ENCODE peak calls at places on chromosomes 12 and 14, in six cellular contexts. S, M, H, K, O and X are unnamed samples.

GRCh38 chr12:123834845-123835244 is 72.7 kb downstream of the DNAH10 start:
- DNase-seq in S (no peak), M (no peak), H (no peak), K (no peak), O (no peak), X (no peak)

GRCh38 chr14:105162374-105162979 is 6.1 kb downstream of the JAG2 start:
- DNase-seq in S (no peak), M (no peak), H (no peak), K (no peak), O (no peak), X (no peak)

GRCh38 chr12:8609061-8609570 is 3.5 kb downstream of the AICDA start:
- DNase-seq in S (peak; percentile 50), M (no peak), H (no peak), K (peak; percentile 56), O (no peak), X (no peak)

GRCh38 chr12:43325786-43326185 is 226.2 kb downstream of the ADAMTS20 start:
- DNase-seq in S (no peak), M (no peak), H (no peak), K (no peak), O (no peak), X (no peak)

GRCh38 chr14:60721331-60722162 is 2.6 kb downstream of the SIX4 start:
- DNase-seq in S (peak; percentile 71), M (peak; percentile 24), H (no peak), K (peak; percentile 82), O (peak; percentile 76), X (peak; percentile 68)

GRCh38 chr12:52082026-52082667 is 2.6 kb downstream of the SMIM41 start:
- DNase-seq in S (peak; percentile 41), M (no peak), H (peak; percentile 51), K (peak; percentile 32), O (peak; percentile 71), X (peak; percentile 83)

GRCh38 chr14:62097072-62097471 is 334.9 kb downstream of the SNAPC1 start:
- DNase-seq in S (no peak), M (no peak), H (no peak), K (no peak), O (no peak), X (no peak)

GRCh38 chr12:60693019-60693626 is 1097.3 kb downstream of the SLC16A7 start:
- DNase-seq in S (no peak), M (no peak), H (no peak), K (no peak), O (no peak), X (no peak)

GRCh38 chr14:90849787-90850444 is 33.7 kb upstream of the TTC7B start:
- DNase-seq in S (no peak), M (no peak), H (no peak), K (no peak), O (no peak), X (no peak)

GRCh38 chr12:106953352-106954260 is 2.1 kb upstream of the TMEM263 start:
- DNase-seq in S (no peak), M (no peak), H (no peak), K (no peak), O (no peak), X (no peak)

GRCh38 chr14:34930591-34931069 is 52.2 kb upstream of the SRP54 start:
- DNase-seq in S (no peak), M (no peak), H (no peak), K (no peak), O (no peak), X (no peak)

GRCh38 chr12:58262796-58263195 is 321.4 kb downstream of the ATP23 start:
- DNase-seq in S (no peak), M (no peak), H (no peak), K (no peak), O (no peak), X (no peak)

DNA sequence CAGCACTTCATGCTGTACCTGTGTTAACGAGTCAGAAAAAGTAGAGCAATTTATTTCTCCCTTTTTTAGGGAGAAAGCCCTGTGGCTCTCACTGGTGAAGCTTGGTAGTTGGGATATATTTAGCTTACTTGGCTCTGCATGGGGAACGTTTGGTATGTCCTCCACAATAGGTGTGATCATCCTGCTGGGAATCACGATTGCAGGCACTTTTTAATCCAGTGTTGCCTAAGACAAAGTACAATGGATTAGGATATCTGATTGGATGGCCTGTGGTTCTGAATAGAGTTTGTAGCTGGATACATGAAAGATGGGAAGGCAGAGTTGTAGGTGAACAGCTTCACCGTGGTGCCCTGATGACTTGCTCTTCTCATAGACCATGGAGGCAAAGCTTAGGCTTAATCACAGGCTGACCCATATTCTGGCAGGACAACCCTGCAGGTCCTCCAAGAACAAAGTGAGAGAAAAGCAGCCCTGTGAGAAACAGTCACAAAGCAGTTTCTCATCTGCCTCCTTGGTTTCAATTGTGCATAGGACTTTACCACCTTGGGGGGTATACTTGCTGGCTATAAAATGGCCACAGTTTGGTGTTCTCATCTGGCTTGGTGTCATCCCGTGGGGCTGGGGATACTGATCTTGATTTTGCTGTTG is 7.5 kb downstream of the RESF1 start:
- DNase-seq in S (no peak), M (no peak), H (no peak), K (peak; percentile 53), O (no peak), X (no peak)
- H3K27ac ChIP-seq in S (no peak overlapping the region), M (no peak overlapping the region), H (peak overlapping the region; percentile 45), K (peak overlapping the region; percentile 84), O (no peak overlapping the region), X (no peak overlapping the region)

GRCh38 chr12:114701104-114701414 is 17.1 kb upstream of the TBX3 start:
- DNase-seq in S (no peak), M (no peak), H (no peak), K (peak; percentile 40), O (no peak), X (no peak)
- H3K4me1 ChIP-seq in S (peaks cover 6% of the 10 kb centered on the region), M (no peaks in the 10 kb centered on the region), H (peaks cover 26% of the 10 kb centered on the region), K (peaks cover 24% of the 10 kb centered on the region), O (no peaks in the 10 kb centered on the region), X (peaks cover 18% of the 10 kb centered on the region)

GRCh38 chr14:76773956-76774355 is 12.7 kb downstream of the VASH1 start:
- DNase-seq in S (peak; percentile 24), M (peak; percentile 11), H (no peak), K (no peak), O (no peak), X (peak; percentile 60)

GRCh38 chr14:76770521-76771431 is 9.5 kb downstream of the VASH1 start:
- DNase-seq in S (peak; percentile 22), M (peak; percentile 13), H (no peak), K (no peak), O (peak; percentile 43), X (peak; percentile 19)

GRCh38 chr14:76773188-76773885 is 12.1 kb downstream of the VASH1 start:
- DNase-seq in S (peak; percentile 25), M (peak; percentile 26), H (peak; percentile 66), K (no peak), O (peak; percentile 81), X (peak; percentile 83)

GRCh38 chr14:76771432-76771980 is 10.2 kb downstream of the VASH1 start:
- DNase-seq in S (peak; percentile 23), M (peak; percentile 6), H (no peak), K (no peak), O (no peak), X (peak; percentile 43)

GRCh38 chr14:76772300-76773187 is 11.3 kb downstream of the VASH1 start:
- DNase-seq in S (peak; percentile 78), M (peak; percentile 20), H (peak; percentile 60), K (peak; percentile 42), O (peak; percentile 87), X (peak; percentile 66)
- H3K27ac ChIP-seq in S (no peak overlapping the region), M (no peak overlapping the region), H (peak overlapping the region; percentile 81), K (no peak overlapping the region), O (peak overlapping the region; percentile 79), X (peak overlapping the region; percentile 60)

GRCh38 chr12:6934110-6934509 is 6.4 kb downstream of the ATN1 start:
- DNase-seq in S (no peak), M (peak; percentile 68), H (peak; percentile 54), K (no peak), O (no peak), X (no peak)
- H3K4me1 ChIP-seq in S (no peaks in the 10 kb centered on the region), M (peaks cover 9% of the 10 kb centered on the region), H (peaks cover 96% of the 10 kb centered on the region), K (peaks cover 24% of the 10 kb centered on the region), O (peaks cover 64% of the 10 kb centered on the region), X (peaks cover 83% of the 10 kb centered on the region)

DNA sequence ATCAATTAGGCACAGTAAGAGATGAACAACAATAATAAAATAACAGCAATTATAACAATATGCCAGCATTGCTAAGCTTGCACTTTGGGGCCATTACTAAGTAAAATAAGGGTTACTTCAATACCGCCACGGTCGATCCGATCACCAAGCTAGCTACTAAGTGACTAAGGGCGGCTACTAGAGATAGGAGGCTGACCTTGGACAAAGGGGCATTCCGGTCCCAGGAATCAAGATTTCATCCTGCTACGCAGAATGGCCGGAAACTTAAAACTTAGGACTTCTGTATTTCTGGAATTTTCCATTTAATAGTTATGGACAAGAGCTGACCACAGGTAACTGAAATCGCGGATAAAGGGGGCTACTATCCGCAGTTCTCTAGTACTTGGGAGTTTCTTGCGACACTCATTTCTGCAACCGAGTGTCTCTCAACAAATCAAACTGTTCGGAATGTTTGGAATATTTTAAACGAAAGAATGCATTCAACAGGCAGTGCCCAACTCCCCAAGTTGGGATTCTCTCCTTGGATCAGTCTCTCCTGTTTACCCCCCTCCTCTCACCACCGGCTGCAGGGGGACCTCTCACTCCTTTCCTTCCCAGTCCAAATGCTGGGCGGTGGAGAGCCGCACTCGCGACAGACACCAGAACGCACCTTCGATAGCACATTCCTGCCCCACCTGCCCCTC is 648 bp downstream of the HEBP1 start:
- DNase-seq in S (no peak), M (peak; percentile 40), H (no peak), K (peak; percentile 64), O (no peak), X (no peak)
- H3K27ac ChIP-seq in S (no peak overlapping the region), M (no peak overlapping the region), H (peak overlapping the region; percentile 92), K (no peak overlapping the region), O (peak overlapping the region; percentile 87), X (peak overlapping the region; percentile 91)

DNA sequence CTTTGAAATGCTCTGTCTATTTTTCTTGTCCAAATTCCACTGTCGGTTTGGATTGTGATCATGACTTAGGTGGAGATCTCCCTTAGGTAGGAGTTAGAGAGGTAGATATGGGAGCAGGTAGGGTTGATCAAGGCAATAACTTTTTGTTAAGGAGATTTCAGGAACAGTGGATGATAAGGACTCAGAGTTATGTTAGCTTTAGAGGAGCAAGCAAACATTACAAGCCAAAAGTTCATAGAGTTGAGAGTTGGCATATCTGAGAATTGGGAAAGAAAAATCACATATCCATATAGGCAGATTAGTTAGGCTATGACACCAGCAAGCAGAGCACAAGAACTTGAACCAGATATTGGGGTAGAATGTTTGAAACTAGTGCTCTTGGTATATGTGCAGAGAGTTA is 43.1 kb upstream of the C12orf75 start:
- DNase-seq in S (no peak), M (no peak), H (no peak), K (no peak), O (no peak), X (no peak)
- H3K4me1 ChIP-seq in S (no peaks in the 10 kb centered on the region), M (no peaks in the 10 kb centered on the region), H (no peaks in the 10 kb centered on the region), K (no peaks in the 10 kb centered on the region), O (no peaks in the 10 kb centered on the region), X (no peaks in the 10 kb centered on the region)

GRCh38 chr12:114683709-114684097 is 272 bp downstream of the TBX3 start:
- DNase-seq in S (no peak), M (no peak), H (no peak), K (no peak), O (no peak), X (no peak)
- H3K27ac ChIP-seq in S (no peak overlapping the region), M (peak overlapping the region; percentile 88), H (peak overlapping the region; percentile 96), K (no peak overlapping the region), O (peak overlapping the region; percentile 87), X (peak overlapping the region; percentile 89)